ENCODE peak calls at places on chromosome 1, in five cellular contexts. X is activated CD8-positive, alpha-beta memory T cell treated with anti-CD3 and anti-CD28 coated beads, Interleukin-2, amount 50 U/mL, for 48 hours; G is non-pigmented ciliary epithelial cell; W is left cardiac atrium; H is CD4-positive, CD25-positive, alpha-beta regulatory T cell. C is an unnamed sample.

GRCh38 chr1:114076308-114076707 is 77.4 kb downstream of the SYT6 start:
- DNase-seq in X (no peak), G (no peak), W (no peak), H (no peak), C (no peak)

GRCh38 chr1:2194319-2194897 is at the start of gene FAAP20:
- DNase-seq in X (peak; percentile 88), G (no peak), W (no peak), H (no peak), C (peak; percentile 38)

GRCh38 chr1:181119076-181119989 is 30.8 kb downstream of the IER5 start:
- DNase-seq in X (no peak), G (no peak), W (no peak), H (no peak), C (no peak)

GRCh38 chr1:34800214-34800613 is 7.4 kb downstream of the GJA4 start:
- DNase-seq in X (no peak), G (no peak), W (no peak), H (no peak), C (no peak)

GRCh38 chr1:169892819-169893644 is 664 bp downstream of the SCYL3 start:
- DNase-seq in X (no peak), G (no peak), W (peak; percentile 48), H (no peak), C (no peak)

GRCh38 chr1:222928212-222928611 is 113.4 kb downstream of the DISP1 start:
- DNase-seq in X (no peak), G (no peak), W (peak; percentile 61), H (no peak), C (peak; percentile 64)

GRCh38 chr1:84020151-84020550 is 21.2 kb upstream of the TTLL7 start:
- DNase-seq in X (no peak), G (no peak), W (no peak), H (no peak), C (no peak)

GRCh38 chr1:216700779-216701178 is 22.4 kb downstream of the ESRRG start:
- DNase-seq in X (no peak), G (no peak), W (no peak), H (no peak), C (no peak)

GRCh38 chr1:12067900-12068821 is 5.1 kb downstream of the TNFRSF8 start:
- DNase-seq in X (no peak), G (no peak), W (peak; percentile 51), H (peak; percentile 40), C (no peak)

GRCh38 chr1:28343405-28343804 is 14.6 kb downstream of the MED18 start:
- DNase-seq in X (no peak), G (peak; percentile 76), W (no peak), H (no peak), C (no peak)

GRCh38 chr1:48853006-48853405 is 76.3 kb upstream of the BEND5 start:
- DNase-seq in X (no peak), G (peak; percentile 37), W (no peak), H (no peak), C (no peak)

GRCh38 chr1:178224358-178224757 is 130.5 kb downstream of the RASAL2 start:
- DNase-seq in X (no peak), G (no peak), W (no peak), H (no peak), C (no peak)

GRCh38 chr1:37255111-37255795 is 219.1 kb upstream of the ZC3H12A start:
- DNase-seq in X (peak; percentile 54), G (no peak), W (no peak), H (no peak), C (no peak)

GRCh38 chr1:223341111-223341510 is 22.9 kb downstream of the SUSD4 start:
- DNase-seq in X (no peak), G (no peak), W (peak; percentile 66), H (no peak), C (peak; percentile 77)

GRCh38 chr1:27004471-27005165 is 8.0 kb downstream of the TENT5B start:
- DNase-seq in X (no peak), G (no peak), W (no peak), H (no peak), C (no peak)

GRCh38 chr1:213260322-213261075 is 209.5 kb downstream of the RPS6KC1 start:
- DNase-seq in X (no peak), G (no peak), W (no peak), H (no peak), C (no peak)

GRCh38 chr1:151156515-151156819 is at the start of gene TNFAIP8L2:
- DNase-seq in X (peak; percentile 80), G (no peak), W (peak; percentile 64), H (peak; percentile 65), C (no peak)

GRCh38 chr1:201020040-201020591 is 3.4 kb downstream of the KIF21B start:
- DNase-seq in X (no peak), G (no peak), W (no peak), H (no peak), C (no peak)

GRCh38 chr1:168179411-168180147 is 817 bp downstream of the TIPRL start:
- DNase-seq in X (peak; percentile 54), G (no peak), W (no peak), H (no peak), C (no peak)

GRCh38 chr1:228464487-228464983 is 22.6 kb upstream of the RNF187 start:
- DNase-seq in X (peak; percentile 90), G (no peak), W (peak; percentile 80), H (peak; percentile 91), C (peak; percentile 21)

GRCh38 chr1:171254859-171255258 is 6.6 kb downstream of the FMO1 start:
- DNase-seq in X (no peak), G (peak; percentile 30), W (no peak), H (no peak), C (no peak)

GRCh38 chr1:101200513-101200912 is 36.3 kb upstream of the S1PR1 start:
- DNase-seq in X (no peak), G (peak; percentile 86), W (no peak), H (no peak), C (no peak)

GRCh38 chr1:14726606-14727005 is 128.1 kb downstream of the KAZN start:
- DNase-seq in X (no peak), G (no peak), W (no peak), H (no peak), C (no peak)